ENCODE peak calls at places on chromosomes 4 and X, in five cellular contexts. U is mesenchymal stem cell, Z is H9, W is neuronal stem cell, I is H1. S is an unnamed sample.

GRCh38 chr4:4810365-4810764 is 49.1 kb upstream of the MSX1 start:
- DNase-seq in I (no peak), U (no peak), Z (no peak), W (no peak), S (no peak)

GRCh38 chrX:39477438-39478120 is 620.2 kb downstream of the BCOR start:
- DNase-seq in W (no peak), I (peak), U (peak), Z (peak), S (peak)

GRCh38 chr4:153154010-153154975 is 50.0 kb upstream of the TRIM2 start:
- DNase-seq in U (peak), I (no peak), Z (no peak), W (no peak), S (no peak)

GRCh38 chrX:97050413-97050812 is 166.7 kb downstream of the RPA4 start:
- DNase-seq in W (no peak), U (no peak), I (no peak), Z (no peak), S (no peak)

GRCh38 chrX:98296129-98296528 is 1412.4 kb downstream of the RPA4 start:
- DNase-seq in Z (no peak), W (no peak), I (no peak), U (no peak), S (no peak)

GRCh38 chr4:10656988-10657387 is 27.6 kb downstream of the CLNK start:
- DNase-seq in Z (no peak), W (no peak), I (no peak), U (peak), S (peak)

GRCh38 chr4:184684491-184685189 is 35.1 kb downstream of the PRIMPOL start:
- DNase-seq in I (no peak), U (peak), Z (no peak), W (no peak), S (no peak)

GRCh38 chr4:105399535-105400161 is 74.2 kb downstream of the PPA2 start:
- DNase-seq in Z (no peak), U (peak), W (no peak), I (no peak), S (peak)

GRCh38 chr4:151004222-151004621 is 10.9 kb downstream of the LRBA start:
- DNase-seq in Z (no peak), U (peak), I (no peak), W (no peak), S (no peak)

GRCh38 chrX:26922278-26922677 is 540.9 kb downstream of the PPP4R3C start:
- DNase-seq in I (no peak), W (no peak), Z (no peak), U (peak), S (peak)

GRCh38 chrX:12304261-12304660 is 166.0 kb downstream of the FRMPD4 start:
- DNase-seq in I (no peak), U (peak), W (no peak), Z (no peak), S (peak)

GRCh38 chr4:47856713-47857112 is 18.8 kb upstream of the CORIN start:
- DNase-seq in W (no peak), Z (no peak), U (no peak), I (no peak), S (no peak)

GRCh38 chr4:74042681-74043080 is 4.2 kb upstream of the CXCL3 start:
- DNase-seq in Z (peak), U (no peak), I (no peak), W (no peak), S (no peak)

GRCh38 chr4:15416357-15417327 is 11.2 kb upstream of the C1QTNF7 start:
- DNase-seq in U (no peak), Z (no peak), W (no peak), I (no peak), S (no peak)

GRCh38 chr4:7987148-7987989 is 47.7 kb upstream of the AFAP1 start:
- DNase-seq in Z (peak), I (no peak), W (peak), U (peak), S (peak)

GRCh38 chr4:7985891-7986441 is 46.3 kb upstream of the AFAP1 start:
- DNase-seq in W (no peak), U (no peak), I (no peak), Z (no peak), S (no peak)

GRCh38 chr4:7983296-7983695 is 43.6 kb upstream of the AFAP1 start:
- DNase-seq in I (no peak), U (no peak), W (no peak), Z (no peak), S (no peak)

GRCh38 chr4:7984286-7984925 is 44.7 kb upstream of the AFAP1 start:
- DNase-seq in Z (no peak), U (no peak), I (no peak), W (no peak), S (no peak)

DNA sequence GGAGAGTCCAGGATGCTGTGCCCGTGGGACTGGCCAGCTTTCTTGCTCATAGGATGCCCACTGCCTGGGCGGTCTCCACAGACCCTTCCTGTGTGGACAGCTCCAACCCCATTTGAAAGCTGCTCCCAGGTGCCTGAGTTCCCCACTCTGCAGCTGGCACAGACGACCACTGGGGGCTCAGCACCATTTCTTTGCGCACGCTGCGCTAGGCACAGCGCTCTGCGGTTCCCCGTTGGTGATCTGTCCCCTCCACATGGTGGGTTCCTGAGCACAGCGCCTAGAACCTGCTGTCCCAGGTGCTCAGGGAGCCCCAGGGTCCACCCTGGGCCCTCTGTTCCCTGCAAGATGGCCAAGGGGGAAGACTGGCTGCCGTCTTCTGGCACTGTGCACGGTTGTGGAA is 45.4 kb upstream of the AFAP1 start:
- DNase-seq in U (no peak), W (no peak), Z (no peak), I (no peak), S (no peak)
- H2BK12ac ChIP-seq in U (no peak), W (peak), Z (no peak), I (peak), S (no peak)

DNA sequence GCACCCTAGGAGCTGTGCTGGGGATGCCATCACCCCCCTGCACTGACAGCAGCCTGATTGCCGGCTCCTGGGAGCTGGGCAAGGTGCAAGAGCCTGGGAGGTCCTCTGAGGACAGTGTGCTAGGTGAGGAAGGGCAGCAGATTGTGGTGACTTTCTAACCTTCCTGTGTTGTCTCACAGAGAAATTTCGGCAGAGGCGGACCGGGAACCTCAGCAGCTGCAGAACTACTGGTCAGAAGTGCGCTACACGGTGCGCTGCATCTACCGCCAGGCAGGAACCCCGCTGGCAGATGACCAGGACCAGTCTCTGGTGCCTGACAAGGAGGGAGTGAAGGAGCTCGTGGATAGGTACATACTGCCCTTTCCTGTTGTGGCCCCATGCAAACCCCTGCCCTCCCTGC is 89.8 kb downstream of the FAM193A start:
- DNase-seq in Z (no peak), U (no peak), I (no peak), W (no peak), S (no peak)
- H2BK12ac ChIP-seq in Z (no peak), U (no peak), I (no peak), W (no peak), S (no peak)

DNA sequence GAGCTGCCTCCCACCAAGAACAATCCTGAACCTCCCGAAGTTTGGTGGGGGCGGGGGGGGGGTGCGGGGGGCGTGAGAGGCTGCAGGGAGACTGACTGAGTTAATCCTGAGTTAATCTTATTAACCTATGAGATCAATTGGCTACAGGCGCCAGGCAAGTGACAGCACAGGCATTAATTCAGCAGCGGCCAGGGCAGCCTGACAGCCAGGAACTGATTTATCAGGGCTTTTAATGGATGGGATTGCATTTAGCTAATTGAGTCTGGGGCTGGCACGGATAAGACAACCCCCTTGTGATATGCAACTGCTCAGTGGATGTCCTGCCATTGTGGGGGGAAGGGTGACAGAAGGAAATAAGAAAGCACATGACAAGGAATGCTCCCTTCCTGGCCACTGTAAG is 16.3 kb downstream of the RTL5 start:
- DNase-seq in U (no peak), W (no peak), Z (no peak), I (no peak), S (no peak)
- H2BK12ac ChIP-seq in U (no peak), W (no peak), Z (no peak), I (no peak), S (no peak)

DNA sequence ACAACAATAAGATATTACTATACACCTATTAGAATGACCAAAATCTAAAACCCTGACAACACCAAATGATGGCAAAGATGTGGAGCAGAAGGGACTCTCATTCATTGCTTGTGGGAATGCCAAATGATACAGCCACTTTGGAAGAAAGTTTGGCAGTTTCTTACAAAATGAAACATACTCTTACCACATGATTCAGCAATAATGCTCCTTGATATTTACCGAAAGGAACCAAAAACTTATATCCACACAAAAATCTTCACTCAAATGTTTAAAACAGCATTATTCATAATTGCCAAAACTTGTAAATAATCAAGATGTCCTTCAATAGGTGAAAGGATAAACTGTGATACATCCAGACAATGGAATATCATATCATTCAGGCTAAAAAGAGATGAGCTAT is 180.9 kb downstream of the COL25A1 start:
- DNase-seq in Z (no peak), I (no peak), W (no peak), U (no peak), S (no peak)
- H2BK12ac ChIP-seq in Z (no peak), I (no peak), W (no peak), U (no peak), S (no peak)